ENCODE peak calls at places on chromosomes 5 and 9, in eight cellular contexts. One of them, this sample, is unnamed.

GRCh38 chr9:3662671-3663070 is 136.9 kb upstream of the RFX3 start:
- DNase-seq in ovary: no peak
- DNase-seq in activated T-helper 2 cell treated with anti-CD3 and anti-CD28 coated beads, Interferon-gamma antibody, Interleukin-2, Interleukin-4, amounts not matched to agents 10 μg/mL and 5 μg/mL and 100 μg/mL, durations not matched to agents 14 hours and 24 hours and 36 hours: no peak
- DNase-seq in fibroblast of gingiva: no peak
- DNase-seq in HTR-8/SVneo: no peak
- DNase-seq in LoVo: no peak
- DNase-seq in iPS-NIHi11: no peak
- DNase-seq in right cardiac atrium: no peak
- DNase-seq in this sample: no peak

GRCh38 chr5:68898961-68899471 is 194.8 kb upstream of the SLC30A5 start:
- DNase-seq in ovary: no peak
- DNase-seq in activated T-helper 2 cell treated with anti-CD3 and anti-CD28 coated beads, Interferon-gamma antibody, Interleukin-2, Interleukin-4, amounts not matched to agents 10 μg/mL and 5 μg/mL and 100 μg/mL, durations not matched to agents 14 hours and 24 hours and 36 hours: no peak
- DNase-seq in fibroblast of gingiva: peak
- DNase-seq in HTR-8/SVneo: peak
- DNase-seq in LoVo: no peak
- DNase-seq in iPS-NIHi11: peak
- DNase-seq in right cardiac atrium: no peak
- DNase-seq in this sample: no peak

GRCh38 chr9:131094622-131095021 is 1.7 kb upstream of the AIF1L start:
- DNase-seq in ovary: no peak
- DNase-seq in activated T-helper 2 cell treated with anti-CD3 and anti-CD28 coated beads, Interferon-gamma antibody, Interleukin-2, Interleukin-4, amounts not matched to agents 10 μg/mL and 5 μg/mL and 100 μg/mL, durations not matched to agents 14 hours and 24 hours and 36 hours: no peak
- DNase-seq in fibroblast of gingiva: peak
- DNase-seq in HTR-8/SVneo: no peak
- DNase-seq in LoVo: no peak
- DNase-seq in iPS-NIHi11: no peak
- DNase-seq in right cardiac atrium: peak
- DNase-seq in this sample: no peak

GRCh38 chr9:110782701-110783100 is 114.1 kb downstream of the MUSK start:
- DNase-seq in ovary: no peak
- DNase-seq in activated T-helper 2 cell treated with anti-CD3 and anti-CD28 coated beads, Interferon-gamma antibody, Interleukin-2, Interleukin-4, amounts not matched to agents 10 μg/mL and 5 μg/mL and 100 μg/mL, durations not matched to agents 14 hours and 24 hours and 36 hours: no peak
- DNase-seq in fibroblast of gingiva: no peak
- DNase-seq in HTR-8/SVneo: no peak
- DNase-seq in LoVo: no peak
- DNase-seq in iPS-NIHi11: no peak
- DNase-seq in right cardiac atrium: no peak
- DNase-seq in this sample: no peak

GRCh38 chr5:145975001-145975360 is 38.6 kb downstream of the SH3RF2 start:
- DNase-seq in ovary: no peak
- DNase-seq in activated T-helper 2 cell treated with anti-CD3 and anti-CD28 coated beads, Interferon-gamma antibody, Interleukin-2, Interleukin-4, amounts not matched to agents 10 μg/mL and 5 μg/mL and 100 μg/mL, durations not matched to agents 14 hours and 24 hours and 36 hours: no peak
- DNase-seq in fibroblast of gingiva: peak
- DNase-seq in HTR-8/SVneo: no peak
- DNase-seq in LoVo: no peak
- DNase-seq in iPS-NIHi11: no peak
- DNase-seq in right cardiac atrium: peak
- DNase-seq in this sample: no peak

GRCh38 chr5:16899171-16899570 is 36.9 kb downstream of the MYO10 start:
- DNase-seq in ovary: no peak
- DNase-seq in activated T-helper 2 cell treated with anti-CD3 and anti-CD28 coated beads, Interferon-gamma antibody, Interleukin-2, Interleukin-4, amounts not matched to agents 10 μg/mL and 5 μg/mL and 100 μg/mL, durations not matched to agents 14 hours and 24 hours and 36 hours: no peak
- DNase-seq in fibroblast of gingiva: no peak
- DNase-seq in HTR-8/SVneo: no peak
- DNase-seq in LoVo: no peak
- DNase-seq in iPS-NIHi11: no peak
- DNase-seq in right cardiac atrium: no peak
- DNase-seq in this sample: no peak

GRCh38 chr5:84622485-84622884 is 237.8 kb upstream of the EDIL3 start:
- DNase-seq in ovary: no peak
- DNase-seq in activated T-helper 2 cell treated with anti-CD3 and anti-CD28 coated beads, Interferon-gamma antibody, Interleukin-2, Interleukin-4, amounts not matched to agents 10 μg/mL and 5 μg/mL and 100 μg/mL, durations not matched to agents 14 hours and 24 hours and 36 hours: no peak
- DNase-seq in fibroblast of gingiva: no peak
- DNase-seq in HTR-8/SVneo: no peak
- DNase-seq in LoVo: no peak
- DNase-seq in iPS-NIHi11: no peak
- DNase-seq in right cardiac atrium: no peak
- DNase-seq in this sample: no peak

GRCh38 chr5:44365351-44365750 is 23.9 kb downstream of the FGF10 start:
- DNase-seq in ovary: no peak
- DNase-seq in activated T-helper 2 cell treated with anti-CD3 and anti-CD28 coated beads, Interferon-gamma antibody, Interleukin-2, Interleukin-4, amounts not matched to agents 10 μg/mL and 5 μg/mL and 100 μg/mL, durations not matched to agents 14 hours and 24 hours and 36 hours: no peak
- DNase-seq in fibroblast of gingiva: peak
- DNase-seq in HTR-8/SVneo: no peak
- DNase-seq in LoVo: no peak
- DNase-seq in iPS-NIHi11: no peak
- DNase-seq in right cardiac atrium: no peak
- DNase-seq in this sample: no peak

GRCh38 chr5:57836921-57837320 is 354.3 kb upstream of the ACTBL2 start:
- DNase-seq in ovary: no peak
- DNase-seq in activated T-helper 2 cell treated with anti-CD3 and anti-CD28 coated beads, Interferon-gamma antibody, Interleukin-2, Interleukin-4, amounts not matched to agents 10 μg/mL and 5 μg/mL and 100 μg/mL, durations not matched to agents 14 hours and 24 hours and 36 hours: no peak
- DNase-seq in fibroblast of gingiva: no peak
- DNase-seq in HTR-8/SVneo: no peak
- DNase-seq in LoVo: no peak
- DNase-seq in iPS-NIHi11: no peak
- DNase-seq in right cardiac atrium: no peak
- DNase-seq in this sample: no peak

GRCh38 chr5:150075233-150075632 is 11.1 kb downstream of the CSF1R start:
- DNase-seq in ovary: no peak
- DNase-seq in activated T-helper 2 cell treated with anti-CD3 and anti-CD28 coated beads, Interferon-gamma antibody, Interleukin-2, Interleukin-4, amounts not matched to agents 10 μg/mL and 5 μg/mL and 100 μg/mL, durations not matched to agents 14 hours and 24 hours and 36 hours: no peak
- DNase-seq in fibroblast of gingiva: no peak
- DNase-seq in HTR-8/SVneo: no peak
- DNase-seq in LoVo: no peak
- DNase-seq in iPS-NIHi11: peak
- DNase-seq in right cardiac atrium: no peak
- DNase-seq in this sample: no peak

GRCh38 chr5:181188700-181189362 is 16.2 kb downstream of the TRIM7 start:
- DNase-seq in ovary: peak
- DNase-seq in activated T-helper 2 cell treated with anti-CD3 and anti-CD28 coated beads, Interferon-gamma antibody, Interleukin-2, Interleukin-4, amounts not matched to agents 10 μg/mL and 5 μg/mL and 100 μg/mL, durations not matched to agents 14 hours and 24 hours and 36 hours: peak
- DNase-seq in fibroblast of gingiva: peak
- DNase-seq in HTR-8/SVneo: no peak
- DNase-seq in LoVo: peak
- DNase-seq in iPS-NIHi11: no peak
- DNase-seq in right cardiac atrium: peak
- DNase-seq in this sample: peak

GRCh38 chr9:117414220-117414905 is 494 bp downstream of the ASTN2 start:
- DNase-seq in ovary: no peak
- DNase-seq in activated T-helper 2 cell treated with anti-CD3 and anti-CD28 coated beads, Interferon-gamma antibody, Interleukin-2, Interleukin-4, amounts not matched to agents 10 μg/mL and 5 μg/mL and 100 μg/mL, durations not matched to agents 14 hours and 24 hours and 36 hours: no peak
- DNase-seq in fibroblast of gingiva: no peak
- DNase-seq in HTR-8/SVneo: no peak
- DNase-seq in LoVo: no peak
- DNase-seq in iPS-NIHi11: peak
- DNase-seq in right cardiac atrium: peak
- DNase-seq in this sample: no peak

GRCh38 chr5:136811551-136811950 is 446.2 kb upstream of the TRPC7 start:
- DNase-seq in ovary: no peak
- DNase-seq in activated T-helper 2 cell treated with anti-CD3 and anti-CD28 coated beads, Interferon-gamma antibody, Interleukin-2, Interleukin-4, amounts not matched to agents 10 μg/mL and 5 μg/mL and 100 μg/mL, durations not matched to agents 14 hours and 24 hours and 36 hours: no peak
- DNase-seq in fibroblast of gingiva: peak
- DNase-seq in HTR-8/SVneo: no peak
- DNase-seq in LoVo: peak
- DNase-seq in iPS-NIHi11: no peak
- DNase-seq in right cardiac atrium: no peak
- DNase-seq in this sample: no peak

GRCh38 chr9:134551657-134552348 is 89.8 kb upstream of the COL5A1 start:
- DNase-seq in ovary: no peak
- DNase-seq in activated T-helper 2 cell treated with anti-CD3 and anti-CD28 coated beads, Interferon-gamma antibody, Interleukin-2, Interleukin-4, amounts not matched to agents 10 μg/mL and 5 μg/mL and 100 μg/mL, durations not matched to agents 14 hours and 24 hours and 36 hours: no peak
- DNase-seq in fibroblast of gingiva: peak
- DNase-seq in HTR-8/SVneo: peak
- DNase-seq in LoVo: peak
- DNase-seq in iPS-NIHi11: no peak
- DNase-seq in right cardiac atrium: peak
- DNase-seq in this sample: no peak

GRCh38 chr9:76557674-76558073 is 98.7 kb downstream of the GCNT1 start:
- DNase-seq in ovary: no peak
- DNase-seq in activated T-helper 2 cell treated with anti-CD3 and anti-CD28 coated beads, Interferon-gamma antibody, Interleukin-2, Interleukin-4, amounts not matched to agents 10 μg/mL and 5 μg/mL and 100 μg/mL, durations not matched to agents 14 hours and 24 hours and 36 hours: no peak
- DNase-seq in fibroblast of gingiva: peak
- DNase-seq in HTR-8/SVneo: no peak
- DNase-seq in LoVo: no peak
- DNase-seq in iPS-NIHi11: no peak
- DNase-seq in right cardiac atrium: no peak
- DNase-seq in this sample: no peak

GRCh38 chr5:135602882-135603721 is 24.3 kb upstream of the CXCL14 start:
- DNase-seq in ovary: no peak
- DNase-seq in activated T-helper 2 cell treated with anti-CD3 and anti-CD28 coated beads, Interferon-gamma antibody, Interleukin-2, Interleukin-4, amounts not matched to agents 10 μg/mL and 5 μg/mL and 100 μg/mL, durations not matched to agents 14 hours and 24 hours and 36 hours: no peak
- DNase-seq in fibroblast of gingiva: no peak
- DNase-seq in HTR-8/SVneo: no peak
- DNase-seq in LoVo: no peak
- DNase-seq in iPS-NIHi11: no peak
- DNase-seq in right cardiac atrium: no peak
- DNase-seq in this sample: no peak

GRCh38 chr9:137350696-137351584 is 48.9 kb upstream of the NRARP start:
- DNase-seq in ovary: no peak
- DNase-seq in activated T-helper 2 cell treated with anti-CD3 and anti-CD28 coated beads, Interferon-gamma antibody, Interleukin-2, Interleukin-4, amounts not matched to agents 10 μg/mL and 5 μg/mL and 100 μg/mL, durations not matched to agents 14 hours and 24 hours and 36 hours: no peak
- DNase-seq in fibroblast of gingiva: no peak
- DNase-seq in HTR-8/SVneo: no peak
- DNase-seq in LoVo: no peak
- DNase-seq in iPS-NIHi11: no peak
- DNase-seq in right cardiac atrium: no peak
- DNase-seq in this sample: no peak

GRCh38 chr5:161410640-161411039 is 135.9 kb downstream of the GABRB2 start:
- DNase-seq in ovary: no peak
- DNase-seq in activated T-helper 2 cell treated with anti-CD3 and anti-CD28 coated beads, Interferon-gamma antibody, Interleukin-2, Interleukin-4, amounts not matched to agents 10 μg/mL and 5 μg/mL and 100 μg/mL, durations not matched to agents 14 hours and 24 hours and 36 hours: no peak
- DNase-seq in fibroblast of gingiva: no peak
- DNase-seq in HTR-8/SVneo: no peak
- DNase-seq in LoVo: no peak
- DNase-seq in iPS-NIHi11: no peak
- DNase-seq in right cardiac atrium: no peak
- DNase-seq in this sample: no peak

GRCh38 chr9:99023831-99024230 is 80.1 kb downstream of the COL15A1 start:
- DNase-seq in ovary: peak
- DNase-seq in activated T-helper 2 cell treated with anti-CD3 and anti-CD28 coated beads, Interferon-gamma antibody, Interleukin-2, Interleukin-4, amounts not matched to agents 10 μg/mL and 5 μg/mL and 100 μg/mL, durations not matched to agents 14 hours and 24 hours and 36 hours: no peak
- DNase-seq in fibroblast of gingiva: peak
- DNase-seq in HTR-8/SVneo: no peak
- DNase-seq in LoVo: no peak
- DNase-seq in iPS-NIHi11: peak
- DNase-seq in right cardiac atrium: peak
- DNase-seq in this sample: no peak

GRCh38 chr9:134190232-134191121 is 26.1 kb upstream of the RNU6ATAC start:
- DNase-seq in ovary: peak
- DNase-seq in activated T-helper 2 cell treated with anti-CD3 and anti-CD28 coated beads, Interferon-gamma antibody, Interleukin-2, Interleukin-4, amounts not matched to agents 10 μg/mL and 5 μg/mL and 100 μg/mL, durations not matched to agents 14 hours and 24 hours and 36 hours: no peak
- DNase-seq in fibroblast of gingiva: no peak
- DNase-seq in HTR-8/SVneo: no peak
- DNase-seq in LoVo: no peak
- DNase-seq in iPS-NIHi11: no peak
- DNase-seq in right cardiac atrium: peak
- DNase-seq in this sample: no peak

This sample was measured in activated T-helper 1 cell treated with anti-CD3 and anti-CD28 coated beads, Interleukin-12 subunit alpha, Interleukin-12 subunit beta, Interleukin-2, Interleukin-4 antibody, amounts not matched to agents 30 ng/mL and 10 ng/mL and 1 ng/mL, durations not matched to agents 14 hours and 24 hours and 36 hours.